ENCODE peak calls at places on chromosomes 11 and 22, in four cellular contexts. Q is WERI-Rb-1, O is A172, Z is kidney. A is an unnamed sample.

GRCh38 chr11:5486421-5486820 is 2.1 kb upstream of the OR52D1 start:
- DNase-seq in Q (no peak), O (no peak), Z (no peak), A (no peak)

GRCh38 chr11:67652965-67653845 is 2.7 kb upstream of the ACY3 start:
- DNase-seq in Q (no peak), O (no peak), Z (no peak), A (no peak)

GRCh38 chr11:6646040-6646439 is 9.6 kb downstream of the DCHS1 start:
- DNase-seq in Q (no peak), O (no peak), Z (peak; percentile 90), A (peak; percentile 42)

GRCh38 chr22:41028841-41029240 is 63.6 kb upstream of the EP300 start:
- DNase-seq in Q (no peak), O (peak; percentile 76), Z (no peak), A (peak; percentile 83)

GRCh38 chr11:9972917-9973504 is 309.1 kb downstream of the SWAP70 start:
- DNase-seq in Q (no peak), O (peak; percentile 48), Z (no peak), A (no peak)

GRCh38 chr11:35927730-35928129 is 16.1 kb upstream of the LDLRAD3 start:
- DNase-seq in Q (no peak), O (peak; percentile 31), Z (peak; percentile 86), A (no peak)

GRCh38 chr11:76588455-76589325 is 81.9 kb downstream of the LRRC32 start:
- DNase-seq in Q (no peak), O (no peak), Z (peak; percentile 90), A (no peak)

GRCh38 chr22:43090130-43090789 is 1.1 kb upstream of the TTLL1 start:
- DNase-seq in Q (peak; percentile 68), O (peak; percentile 87), Z (peak; percentile 79), A (peak; percentile 58)

GRCh38 chr11:93143186-93143585 is 54.6 kb downstream of the SLC36A4 start:
- DNase-seq in Q (no peak), O (no peak), Z (no peak), A (peak; percentile 24)

GRCh38 chr11:14237333-14237988 is 121.5 kb downstream of the RRAS2 start:
- DNase-seq in Q (no peak), O (no peak), Z (no peak), A (no peak)

GRCh38 chr22:44325718-44326548 is 13.2 kb upstream of the SHISAL1 start:
- DNase-seq in Q (no peak), O (no peak), Z (no peak), A (no peak)

GRCh38 chr22:29031236-29031982 is 30.2 kb downstream of the C22orf31 start:
- DNase-seq in Q (no peak), O (peak; percentile 93), Z (peak; percentile 93), A (peak; percentile 74)

GRCh38 chr22:49628351-49629023 is 199.2 kb downstream of the BRD1 start:
- DNase-seq in Q (no peak), O (no peak), Z (peak; percentile 69), A (no peak)

GRCh38 chr22:40668611-40669390 is 10.5 kb upstream of the MCHR1 start:
- DNase-seq in Q (no peak), O (peak; percentile 88), Z (no peak), A (peak; percentile 63)

GRCh38 chr11:122788781-122789535 is 49.3 kb upstream of the CRTAM start:
- DNase-seq in Q (no peak), O (no peak), Z (no peak), A (no peak)

GRCh38 chr11:77559686-77560425 is 29.9 kb upstream of the AQP11 start:
- DNase-seq in Q (no peak), O (peak; percentile 94), Z (no peak), A (peak; percentile 77)

GRCh38 chr11:30015725-30016449 is 943 bp downstream of the KCNA4 start:
- DNase-seq in Q (peak; percentile 11), O (no peak), Z (peak; percentile 69), A (no peak)

GRCh38 chr22:42410708-42411107 is 21.5 kb downstream of the NFAM1 start:
- DNase-seq in Q (no peak), O (no peak), Z (no peak), A (no peak)

GRCh38 chr11:61598886-61599868 is 18.3 kb upstream of the SYT7 start:
- DNase-seq in Q (peak; percentile 39), O (peak; percentile 32), Z (no peak), A (no peak)

GRCh38 chr11:42524534-42525227 is 787.1 kb upstream of the API5 start:
- DNase-seq in Q (peak; percentile 44), O (peak; percentile 18), Z (no peak), A (peak; percentile 5)